ENCODE peak calls at places on chromosome 9, in eight cellular contexts. K, Q, D, E, Z, B, I and Y are unnamed samples.

GRCh38 chr9:129486496-129487306 is 134.2 kb downstream of the C9orf50 start:
- DNase-seq in I (no peak), E (no peak), B (no peak), Q (peak; percentile 82), Z (peak; percentile 76), K (no peak), D (peak; percentile 40), Y (no peak)

GRCh38 chr9:35566417-35566816 is 38.6 kb upstream of the TESK1 start:
- DNase-seq in D (no peak), E (no peak), I (no peak), B (no peak), Z (no peak), Q (peak; percentile 38), K (peak; percentile 18), Y (no peak)

GRCh38 chr9:113808391-113809191 is 67.5 kb upstream of the ZNF618 start:
- DNase-seq in Z (no peak), K (no peak), D (no peak), B (peak; percentile 54), I (no peak), Q (peak; percentile 50), E (no peak), Y (no peak)

GRCh38 chr9:1052908-1053590 is 2.9 kb downstream of the DMRT2 start:
- DNase-seq in D (peak; percentile 5), I (no peak), B (no peak), Z (no peak), E (no peak), K (no peak), Q (no peak), Y (no peak)

GRCh38 chr9:137150485-137151060 is 11.6 kb downstream of the GRIN1 start:
- DNase-seq in B (peak; percentile 93), K (peak; percentile 97), Z (no peak), E (peak; percentile 97), I (no peak), Q (peak; percentile 87), D (peak; percentile 83), Y (no peak)

GRCh38 chr9:35790385-35791291 is 753 bp upstream of the NPR2 start:
- DNase-seq in K (peak; percentile 56), I (peak; percentile 77), Z (no peak), E (peak; percentile 75), B (peak; percentile 55), Q (peak; percentile 65), D (peak; percentile 62), Y (peak; percentile 58)

GRCh38 chr9:116547729-116548426 is 139.2 kb upstream of the TRIM32 start:
- DNase-seq in K (no peak), E (no peak), I (no peak), Q (peak; percentile 25), B (no peak), Z (no peak), D (no peak), Y (no peak)

GRCh38 chr9:135980926-135981630 is 19.9 kb upstream of the UBAC1 start:
- DNase-seq in I (peak; percentile 19), B (no peak), D (no peak), Q (no peak), Z (no peak), K (no peak), E (no peak), Y (no peak)

GRCh38 chr9:93580654-93581380 is 4.4 kb downstream of the PHF2 start:
- DNase-seq in D (no peak), Q (no peak), Z (no peak), E (no peak), I (peak; percentile 52), B (no peak), K (no peak), Y (no peak)

GRCh38 chr9:109520475-109521132 is 22.5 kb upstream of the PTPN3 start:
- DNase-seq in Q (peak; percentile 81), B (peak; percentile 77), E (peak; percentile 74), D (peak; percentile 66), I (peak; percentile 82), Z (no peak), K (peak; percentile 67), Y (no peak)